ENCODE peak calls at places on chromosomes 4 and X, in four cellular contexts. N is cardiac muscle cell; P is HEK293T; C is activated CD4-positive, alpha-beta T cell treated with anti-CD3 and anti-CD28 coated beads for 24 hours. V is an unnamed sample.

GRCh38 chr4:40908297-40908696 is 158.5 kb downstream of the NSUN7 start:
- DNase-seq in C (no peak), N (no peak), P (peak), V (no peak)

GRCh38 chr4:120718979-120719566 is 203.5 kb downstream of the PRDM5 start:
- DNase-seq in C (peak), N (peak), P (peak), V (peak)

GRCh38 chr4:20313237-20314030 is 61.7 kb downstream of the SLIT2 start:
- DNase-seq in C (no peak), N (peak), P (no peak), V (peak)

GRCh38 chr4:168610911-168611530 is 114.2 kb downstream of the PALLD start:
- DNase-seq in P (no peak), C (no peak), N (no peak), V (no peak)

GRCh38 chr4:111788046-111788642 is 357.1 kb upstream of the FAM241A start:
- DNase-seq in N (no peak), P (no peak), C (no peak), V (no peak)

GRCh38 chr4:159051245-159052071 is 51.4 kb upstream of the RAPGEF2 start:
- DNase-seq in N (no peak), C (no peak), P (no peak), V (no peak)

GRCh38 chrX:52422884-52423283 is 54.1 kb downstream of the XAGE2 start:
- DNase-seq in P (no peak), C (no peak), N (no peak), V (no peak)

GRCh38 chr4:145736241-145736831 is 56.4 kb downstream of the C4orf51 start:
- DNase-seq in N (peak), C (no peak), P (no peak), V (peak)

GRCh38 chr4:103915224-103915869 is 195.6 kb upstream of the TACR3 start:
- DNase-seq in C (no peak), N (peak), P (peak), V (peak)

GRCh38 chrX:1380672-1381233 is 11.2 kb downstream of the SLC25A6 start:
- DNase-seq in P (no peak), N (no peak), C (no peak), V (no peak)

GRCh38 chrX:18640686-18641085 is 31.2 kb downstream of the RS1 start:
- DNase-seq in C (no peak), P (no peak), N (peak), V (no peak)

GRCh38 chrX:115297189-115297588 is 7.7 kb downstream of the LUZP4 start:
- DNase-seq in P (no peak), C (no peak), N (no peak), V (no peak)

GRCh38 chrX:132092439-132093065 is 35.3 kb downstream of the FRMD7 start:
- DNase-seq in P (peak), C (peak), N (peak), V (peak)

GRCh38 chr4:55491486-55491885 is 55.2 kb downstream of the CLOCK start:
- DNase-seq in N (no peak), P (no peak), C (no peak), V (no peak)